ENCODE peak calls at places on chromosome 14, in seven cellular contexts. D is neural crest cell, I is WTC11, X is tibial artery, F is GM13976, B is MM.1S, U is kidney. M is an unnamed sample.
A peak's percentile ranks its signal among the peaks of the same experiment; 100 is the strongest.

GRCh38 chr14:51860836-51861583 is 598 bp downstream of the GNG2 start:
- DNase-seq in I (no peak), B (no peak), U (no peak), F (no peak), D (no peak), X (no peak), M (no peak)

GRCh38 chr14:53148612-53149202 is 4.4 kb downstream of the DDHD1 start:
- DNase-seq in I (no peak), B (no peak), X (no peak), D (no peak), F (no peak), U (no peak), M (no peak)

GRCh38 chr14:92511472-92512247 is 1.9 kb upstream of the RIN3 start:
- DNase-seq in U (no peak), D (no peak), I (no peak), B (no peak), X (no peak), F (no peak), M (peak; percentile 76)

GRCh38 chr14:54818201-54819133 is 84.2 kb downstream of the GCH1 start:
- DNase-seq in I (no peak), B (no peak), F (no peak), X (no peak), D (no peak), U (no peak), M (no peak)

GRCh38 chr14:100740196-100740825 is 13.6 kb downstream of the DLK1 start:
- DNase-seq in I (no peak), F (no peak), D (no peak), B (no peak), U (no peak), X (peak; percentile 25), M (no peak)

GRCh38 chr14:99853206-99853605 is 60.0 kb downstream of the EML1 start:
- DNase-seq in U (no peak), X (no peak), B (no peak), D (no peak), F (no peak), I (no peak), M (no peak)

GRCh38 chr14:105281354-105282097 is 19.3 kb downstream of the BRF1 start:
- DNase-seq in X (no peak), I (no peak), D (peak; percentile 40), U (no peak), F (no peak), B (no peak), M (no peak)

GRCh38 chr14:85853996-85854526 is 324.1 kb downstream of the FLRT2 start:
- DNase-seq in U (no peak), I (no peak), D (no peak), F (no peak), X (no peak), B (no peak), M (no peak)

GRCh38 chr14:105859717-105860614 is 333.6 kb downstream of the TMEM121 start:
- DNase-seq in I (no peak), B (peak; percentile 19), X (no peak), D (no peak), F (peak; percentile 0), U (peak; percentile 63), M (peak; percentile 57)

GRCh38 chr14:56659361-56659760 is 79.8 kb downstream of the TMEM260 start:
- DNase-seq in X (no peak), I (no peak), F (no peak), D (no peak), U (no peak), B (no peak), M (no peak)

GRCh38 chr14:94355191-94355794 is 32.2 kb upstream of the SERPINA6 start:
- DNase-seq in U (no peak), X (no peak), B (no peak), I (peak; percentile 69), F (no peak), D (peak; percentile 20), M (no peak)

GRCh38 chr14:76490735-76491134 is 114.8 kb downstream of the ESRRB start:
- DNase-seq in U (no peak), D (no peak), B (no peak), I (no peak), F (peak; percentile 51), X (no peak), M (no peak)

GRCh38 chr14:32763673-32764072 is 175.0 kb upstream of the NPAS3 start:
- DNase-seq in U (no peak), D (no peak), B (no peak), I (no peak), F (no peak), X (no peak), M (no peak)

GRCh38 chr14:54767450-54767849 is 135.2 kb downstream of the GCH1 start:
- DNase-seq in U (no peak), D (no peak), I (no peak), F (no peak), X (peak; percentile 53), B (no peak), M (no peak)

GRCh38 chr14:62914025-62914424 is 131.2 kb downstream of the KCNH5 start:
- DNase-seq in F (no peak), X (no peak), I (no peak), D (no peak), U (no peak), B (no peak), M (no peak)

GRCh38 chr14:68702105-68702504 is 90.8 kb downstream of the ZFP36L1 start:
- DNase-seq in I (no peak), U (no peak), X (no peak), B (no peak), F (no peak), D (no peak), M (no peak)

GRCh38 chr14:54537651-54538050 is 27.9 kb downstream of the CGRRF1 start:
- DNase-seq in F (no peak), B (no peak), D (no peak), U (no peak), X (no peak), I (no peak), M (no peak)

GRCh38 chr14:23566782-23567185 is 807 bp downstream of the AP1G2 start:
- DNase-seq in F (no peak), B (no peak), X (no peak), D (no peak), U (no peak), I (no peak), M (no peak)

GRCh38 chr14:70748422-70748821 is 60.9 kb downstream of the MAP3K9 start:
- DNase-seq in X (no peak), I (no peak), D (no peak), U (no peak), B (no peak), F (no peak), M (no peak)

GRCh38 chr14:30657606-30658163 is 35.6 kb downstream of the SCFD1 start:
- DNase-seq in X (no peak), U (no peak), F (no peak), B (no peak), I (no peak), D (no peak), M (no peak)
- TF ChIP-seq CTCF in X (no peak), U (peak; percentile 20), F (peak; percentile 21), B (peak; percentile 12), I (peak; percentile 13), D (peak; percentile 62), M (peak; percentile 70)

DNA sequence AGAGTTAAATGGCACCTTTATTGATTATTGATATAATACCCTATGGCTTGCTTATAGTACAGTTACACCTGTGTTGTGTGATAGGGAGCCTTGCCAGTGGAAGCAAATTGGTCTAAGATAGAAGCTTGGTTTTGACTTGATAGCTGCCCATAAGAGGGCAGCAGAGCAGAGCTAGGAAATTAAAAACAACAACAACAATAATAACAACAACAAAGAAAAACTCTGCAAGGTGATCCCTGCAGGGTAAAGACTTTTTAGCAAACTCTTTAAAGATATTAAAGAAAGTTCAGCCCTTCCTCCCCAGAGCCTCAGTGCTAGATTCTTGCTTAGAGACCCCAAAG is 18.0 kb upstream of the RNASE10 start:
- DNase-seq in B (no peak), F (no peak), X (no peak), D (no peak), I (no peak), U (no peak), M (no peak)
- TF ChIP-seq CTCF in B (no peak), F (no peak), X (no peak), D (no peak), I (no peak), U (peak; percentile 6), M (peak; percentile 48)

DNA sequence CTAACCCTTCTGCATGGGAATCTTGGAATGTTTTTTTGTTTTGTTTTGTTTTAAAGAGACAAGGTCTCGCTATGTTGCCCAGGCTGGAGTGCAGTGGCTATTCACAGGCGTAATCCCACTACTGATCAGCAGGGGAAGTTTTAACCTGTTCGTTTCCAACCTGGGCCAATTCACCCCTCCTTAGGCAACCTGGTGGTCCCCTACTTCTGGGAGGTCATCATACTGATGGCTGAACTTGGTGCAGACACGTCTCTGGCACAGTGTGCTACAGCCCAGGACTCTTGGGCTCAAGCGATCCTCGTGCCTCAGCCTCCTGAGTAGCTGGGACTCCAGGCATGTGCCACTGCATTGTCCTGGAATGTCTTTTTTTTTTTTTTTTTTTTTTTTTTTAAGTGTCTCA is 48.9 kb upstream of the ISM2 start:
- DNase-seq in I (no peak), D (no peak), F (no peak), X (no peak), B (no peak), U (no peak), M (no peak)
- TF ChIP-seq CTCF in I (no peak), D (peak; percentile 45), F (no peak), X (no peak), B (no peak), U (no peak), M (peak; percentile 9)

GRCh38 chr14:88463318-88463717 is 77.9 kb downstream of the SPATA7 start:
- DNase-seq in U (no peak), D (peak; percentile 12), X (no peak), I (no peak), B (no peak), F (peak; percentile 49), M (no peak)
- TF ChIP-seq CTCF in U (peak; percentile 34), D (peak; percentile 51), X (no peak), I (no peak), B (peak; percentile 33), F (no peak), M (peak; percentile 35)

DNA sequence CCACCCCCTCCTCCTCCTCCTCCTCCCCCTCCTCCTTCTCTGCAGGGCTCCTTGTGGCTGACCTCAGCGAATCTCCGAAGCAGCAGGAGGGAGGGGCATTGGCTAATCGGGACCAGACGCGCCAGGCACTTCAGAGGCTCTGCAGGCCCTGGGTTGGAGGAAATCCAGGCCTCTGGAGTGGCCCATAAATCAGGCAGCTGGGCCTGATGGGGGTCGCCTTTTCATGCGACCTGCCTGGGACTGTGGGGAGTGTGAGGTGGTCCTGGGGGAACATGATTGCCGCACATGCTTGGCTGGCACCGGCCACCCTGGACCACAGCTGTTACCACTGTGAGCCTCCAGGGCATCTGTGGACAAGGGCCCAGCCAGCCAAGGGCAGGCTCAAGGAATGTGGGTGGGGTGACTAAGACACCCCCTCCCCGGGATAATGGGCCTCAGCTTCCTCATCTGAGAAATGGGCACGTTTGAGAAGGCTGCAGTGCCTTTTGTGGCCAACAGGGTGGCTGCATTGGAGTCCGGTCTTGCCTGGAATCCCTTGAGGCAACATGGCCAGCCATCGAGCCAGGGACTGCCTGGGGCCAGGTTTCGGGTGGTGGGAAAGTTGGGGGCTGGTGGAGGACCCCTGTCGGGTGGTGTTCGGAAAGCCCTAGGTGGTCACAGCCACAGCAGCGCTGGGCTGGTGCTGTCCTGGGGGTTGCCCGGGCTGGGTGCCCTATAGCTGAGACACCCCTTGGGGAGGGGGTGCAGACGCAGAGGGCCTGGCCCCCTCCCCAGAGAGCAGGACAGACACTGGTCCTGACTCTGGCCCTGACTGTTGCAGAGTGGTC is 12.0 kb downstream of the KIF26A start:
- DNase-seq in U (peak; percentile 89), X (no peak), F (no peak), I (peak; percentile 71), B (no peak), D (no peak), M (no peak)
- TF ChIP-seq CTCF in U (no peak), X (no peak), F (no peak), I (peak; percentile 57), B (no peak), D (peak; percentile 56), M (no peak)